ENCODE peak calls at places on chromosomes 6 and 20, in four cellular contexts. M, X, S and O are unnamed samples.

GRCh38 chr20:57429579-57430202 is 38.5 kb downstream of the RBM38 start:
- DNase-seq in X (peak), S (no peak), M (no peak), O (no peak)

GRCh38 chr6:84447651-84448050 is 220.2 kb upstream of the CEP162 start:
- DNase-seq in S (no peak), M (no peak), X (no peak), O (peak)

GRCh38 chr6:125886914-125887313 is 69.7 kb upstream of the HINT3 start:
- DNase-seq in M (no peak), X (no peak), S (no peak), O (no peak)

GRCh38 chr6:42366011-42366705 is 85.6 kb downstream of the TRERF1 start:
- DNase-seq in S (no peak), X (no peak), M (no peak), O (no peak)

GRCh38 chr6:110902091-110902490 is 27.5 kb downstream of the AMD1 start:
- DNase-seq in M (no peak), S (no peak), X (no peak), O (no peak)

GRCh38 chr6:1312444-1313363 is 806 bp downstream of the FOXQ1 start:
- DNase-seq in X (no peak), S (no peak), M (no peak), O (no peak)

GRCh38 chr20:46021361-46022359 is 7.4 kb upstream of the SLC12A5 start:
- DNase-seq in M (no peak), S (no peak), X (peak), O (peak)

GRCh38 chr6:34161857-34162515 is 16.1 kb upstream of the GRM4 start:
- DNase-seq in M (no peak), S (no peak), X (no peak), O (peak)

GRCh38 chr20:51607170-51607569 is 64.7 kb upstream of the NFATC2 start:
- DNase-seq in S (no peak), X (no peak), M (no peak), O (no peak)

GRCh38 chr20:57612916-57613315 is 7.3 kb downstream of the ZBP1 start:
- DNase-seq in M (no peak), S (no peak), X (no peak), O (no peak)

GRCh38 chr6:9522101-9522500 is 892.8 kb downstream of the TFAP2A start:
- DNase-seq in S (no peak), M (no peak), X (no peak), O (no peak)

GRCh38 chr6:162973975-162974374 is 246.2 kb downstream of the PACRG start:
- DNase-seq in X (no peak), S (no peak), M (no peak), O (no peak)

GRCh38 chr20:1804554-1804956 is 90.7 kb upstream of the SIRPA start:
- DNase-seq in M (no peak), X (no peak), S (no peak), O (no peak)

GRCh38 chr20:4545526-4545925 is 176.2 kb upstream of the PRND start:
- DNase-seq in X (no peak), S (no peak), M (no peak), O (no peak)

GRCh38 chr6:157235600-157236039 is 87.7 kb downstream of the TMEM242 start:
- DNase-seq in M (peak), X (no peak), S (peak), O (no peak)

GRCh38 chr6:63496388-63496804 is 75.9 kb upstream of the LOC128125822 start:
- DNase-seq in M (no peak), S (no peak), X (no peak), O (no peak)

GRCh38 chr6:147000545-147001488 is 203.4 kb upstream of the STXBP5 start:
- DNase-seq in M (no peak), S (no peak), X (no peak), O (no peak)

GRCh38 chr6:80433010-80433665 is 326.7 kb downstream of the BCKDHB start:
- DNase-seq in M (no peak), X (no peak), S (no peak), O (no peak)